ENCODE peak calls at places on chromosomes 1 and 21, in six cellular contexts. O is adipocyte; Y is stimulated activated CD8-positive, alpha-beta memory T cell treated with anti-CD3 and anti-CD28 coated beads, Interleukin-2, amount 100 ng/mL, for 1 hour; T is HEK293T; S is PC-3; A is HS-5. M is an unnamed sample.
A peak's percentile ranks its signal among the peaks of the same experiment; 100 is the strongest.

GRCh38 chr1:109399326-109399957 is 1.7 kb upstream of the SORT1 start:
- DNase-seq in T (peak; percentile 41), Y (no peak), S (peak; percentile 88), O (peak; percentile 86), A (peak; percentile 49), M (no peak)

GRCh38 chr1:24928631-24929090 is 1.4 kb downstream of the RUNX3 start:
- DNase-seq in O (peak; percentile 10), S (peak; percentile 13), A (no peak), T (no peak), Y (no peak), M (no peak)

GRCh38 chr21:44706706-44707615 is 4.4 kb downstream of the TSPEAR start:
- DNase-seq in S (no peak), A (no peak), O (no peak), Y (no peak), T (no peak), M (no peak)

GRCh38 chr1:98051065-98051675 is 130.3 kb upstream of the DPYD start:
- DNase-seq in A (peak; percentile 71), Y (peak; percentile 44), O (peak; percentile 90), S (peak; percentile 94), T (peak; percentile 53), M (peak; percentile 75)

GRCh38 chr1:165914136-165914798 is 86.9 kb downstream of the UCK2 start:
- DNase-seq in A (no peak), O (peak; percentile 89), S (peak; percentile 91), Y (peak; percentile 19), T (peak; percentile 86), M (peak; percentile 69)

GRCh38 chr21:42309753-42310213 is 5.4 kb downstream of the TFF3 start:
- DNase-seq in A (no peak), O (peak; percentile 48), S (peak; percentile 64), T (peak; percentile 87), Y (peak; percentile 20), M (peak; percentile 56)

GRCh38 chr1:235207202-235207565 is 46.1 kb upstream of the RBM34 start:
- DNase-seq in Y (no peak), S (no peak), T (no peak), A (no peak), O (no peak), M (no peak)

GRCh38 chr21:22791986-22792560 is 1793.9 kb downstream of the NCAM2 start:
- DNase-seq in A (peak; percentile 19), S (peak; percentile 77), Y (no peak), O (peak; percentile 87), T (peak; percentile 31), M (no peak)

GRCh38 chr1:156816561-156817328 is at the start of gene SH2D2A:
- DNase-seq in O (no peak), S (peak; percentile 80), T (no peak), Y (peak; percentile 89), A (no peak), M (peak; percentile 36)

GRCh38 chr1:88802950-88803349 is 88.4 kb downstream of the GTF2B start:
- DNase-seq in T (no peak), O (peak; percentile 61), S (peak; percentile 51), Y (no peak), A (peak; percentile 43), M (no peak)

GRCh38 chr1:110254604-110255003 is 44.5 kb downstream of the KCNC4 start:
- DNase-seq in S (peak; percentile 6), Y (no peak), O (no peak), T (no peak), A (no peak), M (no peak)

GRCh38 chr1:232328496-232329102 is 301.3 kb downstream of the SIPA1L2 start:
- DNase-seq in T (no peak), Y (no peak), A (no peak), O (no peak), S (no peak), M (no peak)

GRCh38 chr1:204721378-204722041 is 36.0 kb upstream of the LRRN2 start:
- DNase-seq in A (no peak), S (no peak), T (no peak), Y (no peak), O (no peak), M (no peak)

GRCh38 chr1:41448831-41449230 is 35.7 kb downstream of the EDN2 start:
- DNase-seq in A (no peak), S (no peak), Y (no peak), O (peak; percentile 41), T (no peak), M (no peak)

M was measured in lung.